ENCODE peak calls at places on chromosomes 6 and 20, in five cellular contexts. One of them, this sample, is unnamed.

GRCh38 chr20:54475334-54476287 is at the start of gene DOK5:
- DNase-seq in GM18507: no peak
- DNase-seq in astrocyte: peak; percentile 52
- DNase-seq in GM12865: no peak
- DNase-seq in OCI-M1: no peak
- DNase-seq in this sample: no peak

GRCh38 chr6:104784884-104785283 is 74.8 kb downstream of the HACE1 start:
- DNase-seq in astrocyte: peak; percentile 3
- DNase-seq in OCI-M1: no peak
- DNase-seq in GM12865: no peak
- DNase-seq in GM18507: no peak
- DNase-seq in this sample: peak; percentile 9

GRCh38 chr6:114430534-114431124 is 87.8 kb upstream of the HS3ST5 start:
- DNase-seq in GM12865: no peak
- DNase-seq in astrocyte: no peak
- DNase-seq in GM18507: no peak
- DNase-seq in OCI-M1: peak; percentile 28
- DNase-seq in this sample: no peak

GRCh38 chr20:48621256-48622078 is 206.3 kb downstream of the PREX1 start:
- DNase-seq in astrocyte: peak; percentile 42
- DNase-seq in OCI-M1: no peak
- DNase-seq in GM18507: no peak
- DNase-seq in GM12865: no peak
- DNase-seq in this sample: peak; percentile 67

GRCh38 chr6:32845381-32845884 is 1.6 kb upstream of the PSMB8 start:
- DNase-seq in astrocyte: no peak
- DNase-seq in OCI-M1: peak; percentile 79
- DNase-seq in GM12865: peak; percentile 75
- DNase-seq in GM18507: no peak
- DNase-seq in this sample: peak; percentile 65

GRCh38 chr20:38033330-38034107 is at the start of the genes RPRD1B and TTI1:
- DNase-seq in OCI-M1: peak; percentile 95
- DNase-seq in astrocyte: peak; percentile 71
- DNase-seq in GM12865: peak; percentile 89
- DNase-seq in GM18507: peak; percentile 80
- DNase-seq in this sample: peak; percentile 95

GRCh38 chr6:5205877-5206840 is 54.6 kb downstream of the LYRM4 start:
- DNase-seq in OCI-M1: peak; percentile 95
- DNase-seq in GM18507: no peak
- DNase-seq in astrocyte: peak; percentile 42
- DNase-seq in GM12865: no peak
- DNase-seq in this sample: peak; percentile 29

GRCh38 chr20:13783528-13783927 is 1.2 kb downstream of the ESF1 start:
- DNase-seq in OCI-M1: peak; percentile 5
- DNase-seq in GM12865: no peak
- DNase-seq in GM18507: no peak
- DNase-seq in astrocyte: no peak
- DNase-seq in this sample: no peak

GRCh38 chr20:63522091-63522868 is 1.7 kb downstream of the PPDPF start:
- DNase-seq in OCI-M1: no peak
- DNase-seq in GM12865: no peak
- DNase-seq in astrocyte: no peak
- DNase-seq in GM18507: no peak
- DNase-seq in this sample: no peak

GRCh38 chr6:12113190-12113578 is 101.1 kb downstream of the HIVEP1 start:
- DNase-seq in OCI-M1: no peak
- DNase-seq in astrocyte: peak; percentile 94
- DNase-seq in GM12865: peak; percentile 81
- DNase-seq in GM18507: no peak
- DNase-seq in this sample: peak; percentile 92

GRCh38 chr20:18533978-18534644 is 26.4 kb downstream of the SEC23B start:
- DNase-seq in GM18507: no peak
- DNase-seq in astrocyte: no peak
- DNase-seq in OCI-M1: no peak
- DNase-seq in GM12865: no peak
- DNase-seq in this sample: no peak

GRCh38 chr6:55058682-55059081 is 115.6 kb upstream of the HCRTR2 start:
- DNase-seq in astrocyte: no peak
- DNase-seq in GM12865: no peak
- DNase-seq in OCI-M1: no peak
- DNase-seq in GM18507: no peak
- DNase-seq in this sample: no peak

GRCh38 chr6:29465279-29465678 is 8.3 kb downstream of the OR2H1 start:
- DNase-seq in GM18507: no peak
- DNase-seq in OCI-M1: no peak
- DNase-seq in astrocyte: no peak
- DNase-seq in GM12865: no peak
- DNase-seq in this sample: no peak

GRCh38 chr6:139982652-139983051 is 608.2 kb upstream of the CITED2 start:
- DNase-seq in GM12865: no peak
- DNase-seq in OCI-M1: no peak
- DNase-seq in GM18507: no peak
- DNase-seq in astrocyte: peak; percentile 46
- DNase-seq in this sample: peak; percentile 83

GRCh38 chr20:43744121-43744520 is 17.3 kb upstream of the GTSF1L start:
- DNase-seq in GM12865: no peak
- DNase-seq in astrocyte: no peak
- DNase-seq in OCI-M1: no peak
- DNase-seq in GM18507: no peak
- DNase-seq in this sample: peak; percentile 68

GRCh38 chr6:80454661-80455365 is 348.3 kb downstream of the BCKDHB start:
- DNase-seq in GM18507: no peak
- DNase-seq in GM12865: no peak
- DNase-seq in astrocyte: peak; percentile 48
- DNase-seq in OCI-M1: no peak
- DNase-seq in this sample: no peak

GRCh38 chr20:13822459-13822858 is 37.6 kb downstream of the NDUFAF5 start:
- DNase-seq in GM12865: no peak
- DNase-seq in OCI-M1: no peak
- DNase-seq in astrocyte: no peak
- DNase-seq in GM18507: no peak
- DNase-seq in this sample: peak; percentile 19

GRCh38 chr6:31418251-31418650 is 14.9 kb downstream of the MICA start:
- DNase-seq in OCI-M1: no peak
- DNase-seq in GM18507: no peak
- DNase-seq in GM12865: no peak
- DNase-seq in astrocyte: no peak
- DNase-seq in this sample: peak; percentile 34

GRCh38 chr6:118709859-118710350 is 58.5 kb upstream of the CEP85L start:
- DNase-seq in GM12865: peak; percentile 92
- DNase-seq in astrocyte: peak; percentile 93
- DNase-seq in OCI-M1: peak; percentile 81
- DNase-seq in GM18507: peak; percentile 46
- DNase-seq in this sample: peak; percentile 86

GRCh38 chr6:38493929-38494547 is 145.7 kb downstream of the BTBD9 start:
- DNase-seq in GM18507: no peak
- DNase-seq in OCI-M1: peak; percentile 90
- DNase-seq in GM12865: peak; percentile 88
- DNase-seq in astrocyte: peak; percentile 32
- DNase-seq in this sample: peak; percentile 76

GRCh38 chr6:128370072-128370471 is 150.3 kb downstream of the PTPRK start:
- DNase-seq in GM12865: no peak
- DNase-seq in astrocyte: peak; percentile 76
- DNase-seq in OCI-M1: peak; percentile 21
- DNase-seq in GM18507: no peak
- DNase-seq in this sample: peak; percentile 80

GRCh38 chr20:46708172-46708860 is 1.1 kb upstream of the SLC2A10 start:
- DNase-seq in GM18507: no peak
- DNase-seq in astrocyte: no peak
- DNase-seq in GM12865: no peak
- DNase-seq in OCI-M1: peak; percentile 36
- DNase-seq in this sample: no peak

GRCh38 chr6:105779113-105779512 is 307.0 kb upstream of the PRDM1 start:
- DNase-seq in OCI-M1: no peak
- DNase-seq in GM18507: no peak
- DNase-seq in astrocyte: no peak
- DNase-seq in GM12865: no peak
- DNase-seq in this sample: no peak